ENCODE peak calls at places on chromosomes 7 and 10, in four cellular contexts. H is HCT116, C is prostate gland, B is endothelial cell of umbilical vein. Z is an unnamed sample.
A peak's percentile ranks its signal among the peaks of the same experiment; 100 is the strongest.

GRCh38 chr7:131692131-131692960 is 135.9 kb upstream of the PODXL start:
- DNase-seq in H (peak; percentile 23), C (peak; percentile 26), B (peak; percentile 54), Z (peak; percentile 91)

GRCh38 chr10:97399843-97400545 is 1.1 kb downstream of the RRP12 start:
- DNase-seq in H (peak; percentile 57), C (peak; percentile 14), B (peak; percentile 38), Z (no peak)

GRCh38 chr7:99196536-99197288 is 11.2 kb downstream of the KPNA7 start:
- DNase-seq in H (no peak), C (no peak), B (no peak), Z (no peak)

GRCh38 chr10:53744176-53744575 is 971.6 kb upstream of the MBL2 start:
- DNase-seq in H (no peak), C (no peak), B (no peak), Z (no peak)

GRCh38 chr7:50792342-50793114 is 9.8 kb upstream of the GRB10 start:
- DNase-seq in H (no peak), C (no peak), B (peak; percentile 40), Z (no peak)

GRCh38 chr7:153017197-153017596 is 257.6 kb downstream of the ACTR3B start:
- DNase-seq in H (no peak), C (no peak), B (no peak), Z (no peak)

GRCh38 chr7:99709838-99710541 is 25.0 kb downstream of the CYP3A7 start:
- DNase-seq in H (no peak), C (no peak), B (no peak), Z (no peak)

GRCh38 chr10:100037758-100038315 is 28.1 kb upstream of the DNMBP start:
- DNase-seq in H (no peak), C (no peak), B (no peak), Z (no peak)

GRCh38 chr7:3097734-3098133 is 54.1 kb upstream of the CARD11 start:
- DNase-seq in H (no peak), C (no peak), B (no peak), Z (no peak)

GRCh38 chr7:50312589-50313162 is 8.2 kb downstream of the IKZF1 start:
- DNase-seq in H (no peak), C (no peak), B (no peak), Z (no peak)

GRCh38 chr7:36819639-36820038 is 95.3 kb upstream of the AOAH start:
- DNase-seq in H (no peak), C (no peak), B (no peak), Z (no peak)

DNA sequence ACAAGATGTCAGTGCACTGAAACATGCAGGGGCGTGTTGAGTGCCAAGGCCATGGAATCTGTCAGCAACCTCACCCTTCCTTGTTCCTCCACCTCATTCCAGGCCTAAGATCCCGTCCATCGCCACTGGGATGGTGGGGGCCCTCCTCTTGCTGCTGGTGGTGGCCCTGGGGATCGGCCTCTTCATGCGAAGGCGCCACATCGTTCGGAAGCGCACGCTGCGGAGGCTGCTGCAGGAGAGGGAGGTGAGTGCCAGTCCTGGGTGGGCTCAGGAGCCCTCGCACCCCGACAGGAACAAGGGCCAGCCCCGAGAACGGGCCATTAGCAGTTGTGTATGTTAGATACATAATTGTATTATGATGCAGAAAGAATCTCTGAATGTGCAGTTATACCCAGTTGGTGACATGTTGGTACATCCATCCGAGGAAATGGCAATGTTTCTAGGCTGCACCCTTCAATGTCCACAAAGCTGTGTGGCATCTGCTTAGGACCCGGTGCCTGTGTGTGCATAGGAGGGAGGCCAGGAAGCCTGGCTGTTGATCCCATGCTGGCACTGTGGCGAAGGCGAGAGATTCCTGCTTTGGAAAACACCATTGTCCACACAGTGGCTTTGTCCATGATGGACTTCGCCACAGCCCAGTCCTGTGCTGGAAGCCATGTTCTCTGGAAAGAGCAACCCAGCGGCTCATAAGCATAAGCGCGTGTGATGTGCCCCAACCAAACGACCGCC is 154.2 kb downstream of the EGFR start:
- DNase-seq in H (no peak), C (no peak), B (no peak), Z (no peak)
- H3K27ac ChIP-seq in H (no peak overlapping the region), C (no peak overlapping the region), B (no peak overlapping the region), Z (no peak overlapping the region)

DNA sequence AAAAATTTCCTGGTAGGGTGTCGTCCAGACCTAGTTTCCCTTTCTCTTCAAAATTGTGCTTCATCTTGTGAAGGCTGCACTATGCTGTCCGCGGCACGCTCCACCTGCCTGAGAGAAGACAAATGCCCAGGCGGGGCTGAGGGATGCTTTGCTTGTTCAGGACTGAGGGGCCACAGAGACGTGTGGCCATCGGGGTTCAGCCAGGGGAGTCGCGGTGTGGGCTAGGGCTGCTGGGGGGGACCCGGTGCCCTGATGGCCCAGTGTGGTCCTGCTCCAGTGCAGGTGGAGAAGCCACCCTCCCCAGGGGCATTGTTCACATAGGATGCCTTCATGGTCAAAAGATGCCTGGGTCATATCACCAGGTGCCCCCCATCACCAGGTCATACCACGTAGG is 107.8 kb upstream of the SHH start:
- DNase-seq in H (no peak), C (no peak), B (no peak), Z (no peak)
- H3K9me3 ChIP-seq in H (no peaks in the 10 kb centered on the region), C (no peaks in the 10 kb centered on the region), B (no peaks in the 10 kb centered on the region), Z (no peaks in the 10 kb centered on the region)

GRCh38 chr7:107007004-107007891 is 37.3 kb upstream of the PRKAR2B start:
- DNase-seq in H (no peak), C (no peak), B (no peak), Z (no peak)
- TF ChIP-seq POLR2A in H (no peak), C (no peak), B (no peak), Z (no peak)

DNA sequence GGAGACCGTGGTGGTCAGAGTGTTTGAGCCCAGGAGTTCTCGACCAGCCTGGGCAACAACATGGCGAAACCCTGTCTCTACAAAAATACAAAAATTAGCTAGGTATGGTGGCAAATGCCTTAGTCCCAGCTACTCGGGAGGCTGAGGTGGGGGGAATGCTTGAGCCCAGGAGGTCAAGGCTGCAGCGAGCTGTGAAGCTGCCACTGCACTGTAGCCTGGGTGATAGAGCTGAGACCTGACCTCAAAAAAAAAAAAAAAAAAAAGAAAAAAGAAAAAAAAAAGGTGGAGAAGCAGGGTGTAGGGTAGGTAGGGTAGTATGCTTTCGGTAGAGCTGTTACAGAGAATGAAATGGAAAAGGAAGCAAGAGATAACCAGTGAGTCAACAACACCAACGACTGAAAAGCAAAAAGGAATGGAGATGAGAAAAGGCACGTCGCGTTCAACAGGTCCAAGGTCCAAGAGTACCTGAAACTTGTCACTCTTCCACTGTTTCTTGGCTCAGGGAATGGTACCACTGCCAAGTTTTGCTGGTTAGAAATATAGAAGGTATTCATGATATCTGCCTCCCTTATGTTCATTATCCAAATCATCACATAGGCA is 4.3 kb upstream of the RSBN1L start:
- DNase-seq in H (no peak), C (no peak), B (no peak), Z (no peak)
- H3K27ac ChIP-seq in H (no peak overlapping the region), C (no peak overlapping the region), B (no peak overlapping the region), Z (no peak overlapping the region)

GRCh38 chr10:78298835-78299234 is 265.2 kb downstream of the RPS24 start:
- DNase-seq in H (no peak), C (no peak), B (no peak), Z (no peak)
- H3K9me3 ChIP-seq in H (no peaks in the 10 kb centered on the region), C (no peaks in the 10 kb centered on the region), B (no peaks in the 10 kb centered on the region), Z (no peaks in the 10 kb centered on the region)

DNA sequence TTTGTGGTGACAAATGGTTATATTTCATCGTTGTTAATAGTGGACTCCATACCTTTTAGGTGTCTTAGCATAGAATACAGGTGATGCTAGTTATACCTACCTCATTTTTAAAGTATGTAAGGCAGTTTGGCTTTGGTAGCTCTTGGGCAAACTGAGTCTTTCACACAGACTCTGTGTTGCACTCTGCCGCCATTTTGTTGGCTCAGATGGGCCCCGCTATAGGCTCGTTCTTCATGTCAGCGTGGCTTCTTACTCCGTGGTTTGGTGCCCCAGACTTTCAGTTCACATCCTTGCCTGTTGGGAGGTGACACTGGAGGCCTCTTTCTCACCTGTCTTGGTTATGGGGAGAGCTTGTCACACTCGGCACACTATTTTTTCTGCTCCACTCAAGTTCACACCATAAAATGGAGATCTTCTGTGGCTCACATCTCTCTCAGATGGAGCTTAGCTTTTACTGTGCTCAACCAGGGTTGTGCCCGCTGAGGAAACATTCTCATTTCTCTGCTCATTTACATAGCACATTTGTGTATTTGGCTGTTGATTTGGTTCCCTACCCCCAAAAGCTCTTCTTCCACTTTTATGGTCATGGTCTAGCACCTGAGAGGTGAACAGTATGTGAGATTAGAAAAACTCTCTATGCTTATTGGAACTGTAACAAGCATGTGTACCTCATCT is 178.5 kb downstream of the ARID5B start:
- DNase-seq in H (no peak), C (no peak), B (no peak), Z (no peak)
- TF ChIP-seq POLR2A in H (no peak), C (no peak), B (no peak), Z (no peak)

DNA sequence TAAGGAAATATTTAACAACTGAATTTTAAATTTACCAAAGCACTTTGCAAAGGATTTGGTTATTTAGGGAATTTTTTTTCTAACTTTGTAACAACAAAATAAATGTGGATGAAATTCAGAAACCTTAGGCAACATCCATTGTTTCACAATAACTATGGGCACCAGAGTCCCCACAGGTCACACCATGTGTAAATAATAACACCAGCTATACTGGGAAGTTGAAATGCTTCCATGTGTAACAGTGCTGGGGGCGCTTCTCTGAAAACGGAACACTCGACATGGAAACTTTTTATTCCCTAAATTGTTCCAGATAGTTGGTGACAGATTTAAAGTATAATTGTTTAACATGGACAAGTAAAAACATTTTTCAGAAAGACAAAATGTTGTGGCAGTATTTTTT is 818.6 kb downstream of the TNS3 start:
- DNase-seq in H (no peak), C (no peak), B (peak; percentile 43), Z (no peak)
- H3K27ac ChIP-seq in H (peak overlapping the region; percentile 4), C (no peak overlapping the region), B (peak overlapping the region; percentile 69), Z (no peak overlapping the region)

GRCh38 chr7:158229945-158230344 is 357.7 kb downstream of the PTPRN2 start:
- DNase-seq in H (no peak), C (no peak), B (no peak), Z (no peak)
- H3K9me3 ChIP-seq in H (peaks cover 10% of the 10 kb centered on the region), C (no peaks in the 10 kb centered on the region), B (peaks cover 3% of the 10 kb centered on the region), Z (no peaks in the 10 kb centered on the region)

DNA sequence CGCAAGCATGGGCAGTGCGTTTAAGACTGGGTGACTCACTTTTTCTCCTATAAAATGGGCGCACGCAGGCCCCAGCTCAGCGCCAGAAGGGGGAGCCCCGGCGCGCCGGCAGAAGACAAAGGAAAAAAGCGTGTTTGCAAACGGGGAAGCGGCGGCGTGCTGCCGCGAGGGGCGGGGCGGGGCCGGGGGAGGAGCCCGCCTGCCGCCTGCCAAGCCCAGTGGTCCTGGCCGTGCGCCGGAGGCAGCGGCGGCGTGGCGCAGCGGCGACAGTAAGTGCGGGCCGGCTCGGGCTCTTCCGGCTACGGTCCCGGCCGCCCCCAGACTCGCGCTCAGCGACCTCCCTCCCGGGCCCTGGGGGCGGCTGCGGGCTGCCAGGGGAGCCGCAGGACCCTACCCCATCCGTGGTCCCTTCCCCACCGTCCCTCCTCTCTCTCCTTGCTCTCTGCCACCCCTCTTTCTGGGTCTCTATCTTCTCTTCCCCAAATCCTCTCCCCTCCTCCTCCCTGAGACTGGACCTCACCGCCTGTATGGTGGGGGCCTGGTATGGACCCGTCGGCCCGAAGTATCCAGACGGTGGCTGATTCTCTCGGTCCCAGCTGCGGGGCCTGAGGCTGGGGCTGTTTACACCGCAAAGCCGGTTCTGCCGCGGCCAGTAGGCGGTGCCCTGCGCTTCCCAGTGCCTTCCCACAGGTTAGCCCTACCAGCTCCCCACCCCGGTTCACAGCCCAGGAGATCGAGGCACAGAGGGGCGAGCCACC is at the start of gene SLC29A3:
- DNase-seq in H (peak; percentile 59), C (peak; percentile 82), B (peak; percentile 83), Z (no peak)
- TF ChIP-seq POLR2A in H (peak; percentile 61), C (peak; percentile 71), B (peak; percentile 68), Z (no peak)